ENCODE peak calls at places on chromosomes 7 and 10, in eight cellular contexts. O is RWPE1, T is Caco-2, Q is IMR-90, U is progenitor cell of endocrine pancreas, J is mammary epithelial cell, I is cardiac muscle cell, A is neural progenitor cell. H is an unnamed sample.

GRCh38 chr10:46516660-46517416 is 39.6 kb downstream of the GPRIN2 start:
- DNase-seq in O (peak), I (no peak), A (no peak), J (peak), U (peak), Q (peak), T (peak), H (no peak)

GRCh38 chr10:110353244-110354119 is 48.8 kb upstream of the SMNDC1 start:
- DNase-seq in U (no peak), A (peak), I (peak), J (peak), O (peak), T (no peak), Q (peak), H (no peak)

GRCh38 chr10:50326757-50327701 is 75.7 kb upstream of the ASAH2 start:
- DNase-seq in J (peak), U (no peak), A (no peak), Q (peak), I (no peak), T (no peak), O (peak), H (no peak)

GRCh38 chr10:72567421-72567820 is 58.5 kb downstream of the MICU1 start:
- DNase-seq in T (no peak), O (peak), A (no peak), Q (peak), U (no peak), I (no peak), J (peak), H (no peak)

GRCh38 chr7:55423891-55424290 is 58.8 kb downstream of the LANCL2 start:
- DNase-seq in I (no peak), O (no peak), U (no peak), Q (peak), J (no peak), T (no peak), A (peak), H (no peak)

GRCh38 chr10:33805831-33806230 is 471.4 kb upstream of the NRP1 start:
- DNase-seq in I (no peak), Q (no peak), U (no peak), T (no peak), O (no peak), A (no peak), J (no peak), H (no peak)

GRCh38 chr7:22731781-22732180 is 4.8 kb downstream of the IL6 start:
- DNase-seq in J (no peak), U (no peak), O (no peak), T (no peak), I (no peak), A (no peak), Q (peak), H (no peak)

GRCh38 chr10:13183625-13184024 is 22.3 kb downstream of the MCM10 start:
- DNase-seq in A (no peak), O (no peak), T (no peak), U (no peak), J (no peak), I (no peak), Q (no peak), H (no peak)

GRCh38 chr10:64430690-64431323 is 909.6 kb downstream of the REEP3 start:
- DNase-seq in T (peak), O (no peak), A (peak), U (no peak), I (peak), J (no peak), Q (no peak), H (no peak)

GRCh38 chr10:121536271-121536918 is 61.8 kb downstream of the FGFR2 start:
- DNase-seq in O (no peak), A (peak), T (no peak), I (no peak), J (no peak), Q (no peak), U (no peak), H (no peak)

GRCh38 chr10:50988792-50989191 is 85.5 kb upstream of the PRKG1 start:
- DNase-seq in A (no peak), Q (peak), J (no peak), T (no peak), I (no peak), O (no peak), U (no peak), H (no peak)

GRCh38 chr10:74855027-74855426 is 28.6 kb downstream of the KAT6B start:
- DNase-seq in A (no peak), J (no peak), T (no peak), I (peak), O (no peak), U (no peak), Q (no peak), H (no peak)

GRCh38 chr7:36387437-36388345 is 2.0 kb upstream of the ANLN start:
- DNase-seq in A (no peak), Q (no peak), J (peak), I (no peak), T (no peak), O (peak), U (no peak), H (no peak)

GRCh38 chr7:148697950-148698396 is 730 bp upstream of the CUL1 start:
- DNase-seq in O (no peak), Q (peak), U (no peak), J (no peak), T (no peak), I (no peak), A (no peak), H (no peak)

GRCh38 chr10:34731885-34732701 is 83.0 kb downstream of the PARD3 start:
- DNase-seq in U (no peak), A (no peak), Q (peak), J (peak), T (no peak), O (peak), I (no peak), H (no peak)

GRCh38 chr10:127907411-127908105 is 655 bp downstream of the PTPRE start:
- DNase-seq in T (no peak), I (peak), J (peak), Q (no peak), O (peak), A (no peak), U (no peak), H (no peak)
- TF ChIP-seq CTCF in T (no peak), I (no peak), J (no peak), Q (no peak), O (no peak), A (no peak), U (no peak), H (no peak)

DNA sequence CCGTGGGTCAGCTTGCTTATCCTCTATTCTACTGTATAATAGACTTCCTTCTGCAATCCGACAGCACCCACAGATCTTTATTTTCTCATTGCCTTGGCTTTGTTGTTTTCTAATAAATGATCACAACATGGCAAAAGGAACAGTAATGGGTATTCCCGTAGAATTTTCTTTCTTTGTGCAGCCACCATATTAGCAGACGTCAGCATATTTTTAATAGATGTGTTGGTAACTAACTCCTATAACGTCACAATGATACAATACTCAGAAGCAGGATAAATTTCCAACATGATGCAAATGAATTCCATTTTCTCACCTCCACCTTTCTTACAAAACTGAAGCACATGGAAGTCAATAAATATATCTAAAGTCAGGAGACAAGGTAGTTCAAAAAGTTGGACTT is 617.6 kb downstream of the MAGI2 start:
- DNase-seq in A (no peak), T (no peak), I (no peak), J (no peak), O (no peak), Q (no peak), U (no peak), H (no peak)
- TF ChIP-seq CTCF in A (no peak), T (no peak), I (no peak), J (no peak), O (no peak), Q (no peak), U (no peak), H (no peak)

GRCh38 chr10:94042001-94042813 is 48.5 kb downstream of the PLCE1 start:
- DNase-seq in J (peak), U (no peak), T (no peak), A (no peak), I (no peak), O (peak), Q (peak), H (no peak)
- TF ChIP-seq CTCF in J (peak), U (no peak), T (no peak), A (no peak), I (peak), O (no peak), Q (peak), H (no peak)

GRCh38 chr7:102433319-102434038 is at the start of gene ORAI2:
- DNase-seq in I (peak), A (peak), T (peak), Q (peak), O (peak), U (peak), J (peak), H (peak)
- TF ChIP-seq CTCF in I (no peak), A (no peak), T (no peak), Q (no peak), O (no peak), U (no peak), J (no peak), H (no peak)

DNA sequence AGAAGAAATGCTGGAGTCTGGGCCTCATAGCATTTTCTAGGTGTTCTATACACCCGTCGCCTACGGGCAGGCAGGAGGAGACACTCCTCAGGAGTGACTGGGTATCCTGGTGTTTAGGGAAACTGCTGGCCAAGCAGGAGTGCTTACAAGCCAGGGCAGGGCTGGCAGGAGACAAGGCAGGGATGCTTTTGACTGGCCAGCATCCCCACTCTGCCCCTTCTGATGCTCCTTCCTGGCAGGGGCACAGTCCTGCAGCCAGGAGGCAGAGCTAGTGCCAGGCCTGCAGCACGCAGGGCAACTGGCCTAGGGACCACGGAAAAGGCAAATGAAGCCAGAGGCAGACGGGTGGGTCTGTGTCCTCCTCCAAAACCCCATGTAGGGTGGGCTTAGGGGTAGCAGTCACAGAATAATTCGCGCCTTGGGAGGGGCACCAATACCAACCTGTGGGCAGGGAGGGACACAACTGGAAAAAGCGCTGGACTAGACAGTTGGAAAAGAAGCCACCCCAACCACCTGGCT is 4.9 kb downstream of the IMPDH1 start:
- DNase-seq in A (no peak), I (no peak), Q (peak), O (no peak), T (no peak), U (no peak), J (peak), H (no peak)
- TF ChIP-seq CTCF in A (no peak), I (peak), Q (no peak), O (peak), T (no peak), U (no peak), J (peak), H (no peak)

GRCh38 chr7:99559276-99559915 is 954 bp downstream of the ZNF655 start:
- DNase-seq in A (no peak), Q (peak), U (no peak), I (no peak), O (no peak), J (no peak), T (no peak), H (no peak)

GRCh38 chr7:99557196-99557607 is 1.2 kb upstream of the ZNF655 start:
- DNase-seq in A (peak), U (no peak), J (no peak), Q (peak), I (no peak), O (no peak), T (no peak), H (no peak)

GRCh38 chr7:99560834-99561734 is 2.6 kb downstream of the ZNF655 start:
- DNase-seq in O (peak), J (peak), U (no peak), I (no peak), Q (no peak), A (no peak), T (no peak), H (no peak)

GRCh38 chr7:99557940-99558305 is 519 bp upstream of the ZNF655 start:
- DNase-seq in O (no peak), I (no peak), A (no peak), U (no peak), J (no peak), T (no peak), Q (no peak), H (no peak)

GRCh38 chr7:99558306-99559275 is at the start of gene ZNF655:
- DNase-seq in A (peak), I (peak), J (peak), T (peak), O (peak), U (peak), Q (peak), H (peak)
- TF ChIP-seq CTCF in A (no peak), I (no peak), J (no peak), T (no peak), O (no peak), U (no peak), Q (no peak), H (no peak)

H was measured in natural killer cell.